ENCODE peak calls at places on chromosomes 13 and 19, in nine cellular contexts. Y is naive thymus-derived CD4-positive, alpha-beta T cell; U is non-pigmented ciliary epithelial cell; A is AG04450; V is GM04503; B is right cardiac atrium; R is amygdala; L is NCI-H748 treated with DMSO at 0.1 percent for 48 hours; D is stromal cell of bone marrow. P is an unnamed sample.

GRCh38 chr19:46878613-46879375 is 18.0 kb downstream of the ARHGAP35 start:
- DNase-seq in Y (no peak), U (peak), A (peak), V (peak), B (no peak), R (no peak), L (no peak), D (peak), P (no peak)

GRCh38 chr13:99639126-99639525 is 137.9 kb downstream of the TM9SF2 start:
- DNase-seq in Y (no peak), U (no peak), A (no peak), V (no peak), B (no peak), R (no peak), L (no peak), D (no peak), P (no peak)

GRCh38 chr19:41264581-41265375 is 606 bp downstream of the HNRNPUL1 start:
- DNase-seq in Y (peak), U (no peak), A (no peak), V (no peak), B (peak), R (peak), L (peak), D (no peak), P (no peak)

GRCh38 chr13:112876305-112877000 is 92.6 kb upstream of the MCF2L start:
- DNase-seq in Y (no peak), U (no peak), A (no peak), V (no peak), B (no peak), R (no peak), L (no peak), D (no peak), P (no peak)

GRCh38 chr19:55495646-55496349 is 7.6 kb downstream of the SSC5D start:
- DNase-seq in Y (no peak), U (no peak), A (no peak), V (no peak), B (no peak), R (no peak), L (no peak), D (no peak), P (no peak)

GRCh38 chr19:34351382-34351802 is 13.6 kb upstream of the GPI start:
- DNase-seq in Y (no peak), U (no peak), A (no peak), V (no peak), B (no peak), R (no peak), L (no peak), D (no peak), P (no peak)

GRCh38 chr19:45001087-45001739 is at the start of gene RELB:
- DNase-seq in Y (peak), U (peak), A (peak), V (peak), B (peak), R (peak), L (peak), D (peak), P (peak)

GRCh38 chr19:43362745-43363144 is 9.3 kb downstream of the CD177 start:
- DNase-seq in Y (no peak), U (no peak), A (no peak), V (no peak), B (no peak), R (no peak), L (no peak), D (no peak), P (no peak)

GRCh38 chr13:67662997-67663396 is 432.9 kb upstream of the PCDH9 start:
- DNase-seq in Y (no peak), U (no peak), A (no peak), V (no peak), B (no peak), R (no peak), L (no peak), D (no peak), P (no peak)

GRCh38 chr13:110722971-110723370 is 9.5 kb downstream of the ING1 start:
- DNase-seq in Y (no peak), U (no peak), A (no peak), V (no peak), B (no peak), R (no peak), L (no peak), D (no peak), P (no peak)

GRCh38 chr13:97140611-97141010 is 81.5 kb upstream of the MBNL2 start:
- DNase-seq in Y (no peak), U (no peak), A (no peak), V (no peak), B (no peak), R (no peak), L (no peak), D (no peak), P (no peak)

GRCh38 chr13:22422023-22422422 is 751.1 kb downstream of the FGF9 start:
- DNase-seq in Y (no peak), U (no peak), A (no peak), V (no peak), B (no peak), R (no peak), L (no peak), D (no peak), P (no peak)

GRCh38 chr19:16200776-16201391 is 3.2 kb downstream of the AP1M1 start:
- DNase-seq in Y (no peak), U (no peak), A (no peak), V (no peak), B (no peak), R (no peak), L (no peak), D (no peak), P (no peak)

GRCh38 chr13:43200736-43201135 is 177.3 kb downstream of the DNAJC15 start:
- DNase-seq in Y (no peak), U (no peak), A (no peak), V (no peak), B (no peak), R (no peak), L (no peak), D (no peak), P (no peak)